ENCODE peak calls at places on chromosomes 1 and 21, in four cellular contexts. D, Z, X and N are unnamed samples.

GRCh38 chr1:159924025-159924790 is 1.1 kb downstream of the TAGLN2 start:
- DNase-seq in Z (peak), X (peak), D (peak), N (no peak)

GRCh38 chr1:43204394-43204793 is 32.3 kb downstream of the CFAP57 start:
- DNase-seq in X (no peak), D (no peak), Z (no peak), N (no peak)

GRCh38 chr1:101237229-101237837 is 514 bp downstream of the S1PR1 start:
- DNase-seq in Z (peak), X (peak), D (no peak), N (no peak)

GRCh38 chr1:147470079-147470478 is 71.2 kb upstream of the BCL9 start:
- DNase-seq in X (no peak), D (no peak), Z (no peak), N (no peak)

GRCh38 chr1:230392141-230392909 is 33.8 kb downstream of the PGBD5 start:
- DNase-seq in X (no peak), D (no peak), Z (no peak), N (no peak)

GRCh38 chr1:200184196-200184595 is 156.7 kb downstream of the NR5A2 start:
- DNase-seq in X (peak), Z (peak), D (peak), N (no peak)

GRCh38 chr1:22447581-22448215 is 4.0 kb upstream of the ZBTB40 start:
- DNase-seq in X (no peak), Z (peak), D (no peak), N (no peak)

GRCh38 chr1:1200876-1201810 is 5.2 kb downstream of the TNFRSF18 start:
- DNase-seq in X (peak), D (peak), Z (peak), N (no peak)

GRCh38 chr1:234558186-234558836 is 51.7 kb downstream of the IRF2BP2 start:
- DNase-seq in D (no peak), X (peak), Z (peak), N (no peak)

GRCh38 chr1:100606438-100606837 is 68.5 kb downstream of the GPR88 start:
- DNase-seq in X (peak), D (peak), Z (peak), N (no peak)

GRCh38 chr1:246677842-246678241 is 46.4 kb upstream of the SCCPDH start:
- DNase-seq in Z (no peak), D (no peak), X (no peak), N (no peak)

GRCh38 chr1:199399996-199400714 is 627.4 kb upstream of the NR5A2 start:
- DNase-seq in D (no peak), Z (no peak), X (no peak), N (no peak)

GRCh38 chr1:224430511-224431113 is 4.0 kb downstream of the WDR26 start:
- DNase-seq in Z (peak), X (peak), D (no peak), N (no peak)

GRCh38 chr21:44423941-44424607 is 31.2 kb upstream of the LRRC3 start:
- DNase-seq in Z (no peak), D (no peak), X (no peak), N (no peak)

GRCh38 chr1:246450485-246451251 is 56.4 kb downstream of the SMYD3 start:
- DNase-seq in X (peak), D (no peak), Z (peak), N (no peak)

GRCh38 chr1:67347688-67348472 is 40.2 kb downstream of the IL12RB2 start:
- DNase-seq in D (peak), Z (peak), X (peak), N (no peak)

GRCh38 chr1:194067772-194068171 is 881.4 kb upstream of the B3GALT2 start:
- DNase-seq in D (no peak), X (no peak), Z (no peak), N (no peak)
- H3K27ac ChIP-seq in D (peak), X (no peak), Z (no peak), N (no peak)

GRCh38 chr1:53107090-53107489 is 35.3 kb downstream of the SLC1A7 start:
- DNase-seq in D (no peak), X (no peak), Z (no peak), N (no peak)
- H3K27ac ChIP-seq in D (no peak), X (no peak), Z (peak), N (no peak)

GRCh38 chr1:94792876-94793605 is 27.1 kb upstream of the SLC44A3 start:
- DNase-seq in Z (peak), D (no peak), X (no peak), N (no peak)

GRCh38 chr1:94795321-94795899 is 24.7 kb upstream of the SLC44A3 start:
- DNase-seq in Z (no peak), X (no peak), D (no peak), N (no peak)

GRCh38 chr1:94790246-94790645 is 29.9 kb upstream of the SLC44A3 start:
- DNase-seq in X (no peak), D (no peak), Z (peak), N (no peak)

GRCh38 chr1:94790670-94791069 is 29.5 kb upstream of the SLC44A3 start:
- DNase-seq in D (no peak), X (no peak), Z (no peak), N (no peak)

DNA sequence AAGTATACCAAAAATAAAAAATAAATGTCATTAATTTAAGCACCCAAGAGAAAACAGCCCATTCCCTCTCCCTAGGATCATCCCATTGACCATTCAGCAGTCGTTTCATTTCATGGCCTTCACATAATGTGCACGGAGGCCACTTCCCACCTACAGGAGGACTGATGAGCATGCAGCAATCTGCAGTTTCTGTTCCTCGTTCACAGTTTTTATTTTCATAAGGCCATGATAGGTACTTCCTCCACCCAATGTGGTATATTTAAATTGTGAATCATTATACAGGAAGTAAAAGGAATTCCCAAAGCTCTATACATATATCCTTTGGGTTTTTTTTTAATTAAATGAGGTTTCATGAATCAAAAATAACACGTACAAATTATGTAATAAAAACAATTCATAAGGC is 27.7 kb upstream of the SLC44A3 start:
- DNase-seq in D (no peak), Z (peak), X (peak), N (no peak)
- H3K27ac ChIP-seq in D (peak), Z (peak), X (no peak), N (no peak)

GRCh38 chr1:93042134-93042821 is 36.8 kb upstream of the MTF2 start:
- DNase-seq in D (no peak), X (no peak), Z (no peak), N (no peak)
- H3K27ac ChIP-seq in D (no peak), X (no peak), Z (no peak), N (no peak)

DNA sequence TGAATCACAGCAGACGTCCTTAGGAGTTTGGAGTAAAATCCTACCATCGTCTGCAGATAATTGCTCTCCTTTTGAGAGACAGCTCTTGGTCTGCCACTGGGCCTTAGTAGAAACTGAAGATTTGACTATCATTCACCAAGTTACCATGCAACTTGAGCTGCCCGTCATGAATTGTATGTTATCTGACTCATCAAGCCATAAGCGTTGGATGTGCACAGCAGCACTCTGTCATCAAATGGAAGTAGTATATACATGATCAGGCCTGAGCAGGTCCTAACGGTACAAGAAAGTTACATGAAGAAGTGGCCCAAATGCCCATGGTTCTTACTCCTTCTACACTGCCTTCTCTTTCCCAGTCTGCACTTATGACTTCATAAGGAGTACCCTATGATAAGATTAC is 317.8 kb downstream of the GPATCH2 start:
- DNase-seq in D (no peak), Z (no peak), X (no peak), N (no peak)
- H3K27ac ChIP-seq in D (no peak), Z (no peak), X (no peak), N (no peak)

DNA sequence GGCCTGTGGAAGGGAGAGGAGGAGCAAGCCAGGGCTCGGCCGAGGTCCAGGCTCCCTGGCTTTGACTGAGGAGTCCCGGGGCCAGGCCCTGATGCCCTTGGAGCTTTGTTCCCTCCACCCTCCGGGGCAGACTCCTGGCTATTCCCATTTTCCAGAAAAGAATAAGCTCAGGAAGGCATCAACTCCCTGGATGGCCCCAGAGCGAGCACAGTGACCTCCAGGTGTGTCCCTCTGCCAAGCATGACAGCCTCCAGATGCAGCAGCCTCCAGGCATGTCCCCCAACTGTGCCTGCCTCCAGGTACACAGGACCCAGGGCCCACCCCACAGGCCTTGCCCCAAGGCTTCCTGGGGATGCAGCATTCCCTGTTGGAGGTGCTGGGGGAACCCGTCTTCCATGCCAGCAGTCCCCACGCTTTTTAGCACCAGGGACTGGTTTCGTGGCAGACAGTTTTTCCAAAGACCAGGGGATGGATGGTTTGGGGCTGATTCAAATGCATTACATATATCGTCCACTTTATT is 15.7 kb upstream of the ARHGEF16 start:
- DNase-seq in X (no peak), D (no peak), Z (no peak), N (no peak)
- H3K27ac ChIP-seq in X (no peak), D (no peak), Z (no peak), N (no peak)

GRCh38 chr1:30936541-30937171 is 28.1 kb upstream of the SDC3 start:
- DNase-seq in X (no peak), Z (peak), D (no peak), N (no peak)

GRCh38 chr1:30934613-30935012 is 26.1 kb upstream of the SDC3 start:
- DNase-seq in X (no peak), Z (no peak), D (no peak), N (no peak)

GRCh38 chr1:30929944-30930525 is 21.5 kb upstream of the SDC3 start:
- DNase-seq in Z (peak), X (no peak), D (no peak), N (no peak)

GRCh38 chr1:30930631-30931173 is 22.1 kb upstream of the SDC3 start:
- DNase-seq in X (no peak), D (no peak), Z (peak), N (no peak)

DNA sequence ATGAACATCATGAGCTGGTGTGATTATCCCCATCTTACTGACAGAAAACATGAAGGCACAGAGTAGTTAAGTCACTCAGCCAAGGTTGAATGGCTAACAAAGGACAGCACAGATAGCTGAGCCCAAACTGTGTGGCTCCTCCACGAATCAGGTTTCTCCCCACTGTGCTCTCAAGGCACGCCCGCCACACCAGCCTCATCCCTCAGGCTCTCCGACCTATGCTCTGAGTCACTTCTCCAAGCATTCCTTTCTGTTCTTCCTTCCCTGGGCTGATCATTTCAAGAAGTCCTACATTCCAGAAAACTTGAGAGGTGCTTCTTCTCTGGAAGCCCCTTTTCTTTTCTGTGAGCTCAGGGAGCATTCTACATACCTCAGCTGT is 25.3 kb upstream of the SDC3 start:
- DNase-seq in X (no peak), D (no peak), Z (peak), N (no peak)
- H3K27ac ChIP-seq in X (no peak), D (no peak), Z (peak), N (no peak)